ENCODE peak calls at places on chromosomes 11 and 22, in seven cellular contexts. D is COR-L47; S is anterior cingulate cortex; X is CD8-positive, alpha-beta T cell; V is NAMALWA; K is endothelial cell; L is neural crest cell. E is an unnamed sample.

GRCh38 chr11:127071606-127072005 is 71.0 kb upstream of the KIRREL3 start:
- DNase-seq in D (peak; percentile 89), S (no peak), X (no peak), V (no peak), K (no peak), L (no peak), E (peak; percentile 98)

GRCh38 chr11:12132790-12133145 is 22.4 kb downstream of the MICAL2 start:
- DNase-seq in D (no peak), S (no peak), X (no peak), V (no peak), K (no peak), L (no peak), E (no peak)

GRCh38 chr11:16793511-16793910 is 55.1 kb downstream of the C11orf58 start:
- DNase-seq in D (no peak), S (no peak), X (no peak), V (no peak), K (no peak), L (no peak), E (no peak)

GRCh38 chr11:66548041-66548440 is 1.3 kb downstream of the ACTN3 start:
- DNase-seq in D (no peak), S (no peak), X (no peak), V (no peak), K (no peak), L (no peak), E (no peak)

GRCh38 chr11:118883368-118884071 is at the start of gene CXCR5:
- DNase-seq in D (no peak), S (no peak), X (no peak), V (peak; percentile 80), K (no peak), L (no peak), E (no peak)

GRCh38 chr22:28538922-28539321 is 140.7 kb downstream of the TTC28 start:
- DNase-seq in D (no peak), S (no peak), X (no peak), V (no peak), K (no peak), L (no peak), E (no peak)

GRCh38 chr11:106917973-106918372 is 100.3 kb downstream of the GUCY1A2 start:
- DNase-seq in D (no peak), S (no peak), X (no peak), V (peak; percentile 58), K (peak; percentile 11), L (peak; percentile 10), E (no peak)

GRCh38 chr22:33110562-33111163 is 52.5 kb upstream of the SYN3 start:
- DNase-seq in D (no peak), S (no peak), X (no peak), V (no peak), K (no peak), L (no peak), E (no peak)

GRCh38 chr11:10310301-10310841 is 5.5 kb downstream of the ADM start:
- DNase-seq in D (no peak), S (no peak), X (no peak), V (peak; percentile 34), K (no peak), L (no peak), E (no peak)

GRCh38 chr11:131331546-131331945 is 38.9 kb upstream of the NTM start:
- DNase-seq in D (no peak), S (no peak), X (no peak), V (no peak), K (no peak), L (no peak), E (no peak)

GRCh38 chr22:46803031-46803880 is 40.8 kb downstream of the TBC1D22A start:
- DNase-seq in D (peak; percentile 55), S (no peak), X (peak; percentile 60), V (peak; percentile 71), K (peak; percentile 63), L (peak; percentile 30), E (peak; percentile 42)

GRCh38 chr11:69321877-69322350 is 28.0 kb downstream of the MYEOV start:
- DNase-seq in D (no peak), S (no peak), X (no peak), V (no peak), K (no peak), L (no peak), E (no peak)

GRCh38 chr11:46514370-46514769 is 79.5 kb downstream of the AMBRA1 start:
- DNase-seq in D (no peak), S (no peak), X (no peak), V (no peak), K (no peak), L (no peak), E (no peak)

GRCh38 chr11:12864316-12865156 is 144.6 kb upstream of the RASSF10 start:
- DNase-seq in D (peak; percentile 90), S (no peak), X (no peak), V (peak; percentile 28), K (peak; percentile 57), L (no peak), E (peak; percentile 72)

GRCh38 chr11:17572791-17573460 is 25.9 kb downstream of the OTOG start:
- DNase-seq in D (no peak), S (no peak), X (no peak), V (no peak), K (no peak), L (no peak), E (no peak)

GRCh38 chr11:107697291-107697690 is 14.6 kb downstream of the SLN start:
- DNase-seq in D (no peak), S (no peak), X (no peak), V (no peak), K (no peak), L (no peak), E (no peak)

GRCh38 chr22:19579880-19580279 is 55.7 kb upstream of the CLDN5 start:
- DNase-seq in D (no peak), S (no peak), X (peak; percentile 3), V (no peak), K (peak; percentile 58), L (no peak), E (no peak)

GRCh38 chr11:44349328-44349727 is 39.4 kb upstream of the ALX4 start:
- DNase-seq in D (no peak), S (no peak), X (no peak), V (no peak), K (no peak), L (no peak), E (no peak)

GRCh38 chr11:69694781-69695180 is 9.0 kb downstream of the FGF19 start:
- DNase-seq in D (no peak), S (no peak), X (no peak), V (no peak), K (no peak), L (no peak), E (peak; percentile 26)

GRCh38 chr11:112652786-112653390 is 308.3 kb upstream of the NCAM1 start:
- DNase-seq in D (no peak), S (no peak), X (no peak), V (no peak), K (no peak), L (no peak), E (no peak)

GRCh38 chr11:45091563-45092392 is 54.7 kb upstream of the PRDM11 start:
- DNase-seq in D (no peak), S (no peak), X (no peak), V (no peak), K (peak; percentile 28), L (no peak), E (peak; percentile 21)